ENCODE peak calls at places on chromosome 2, in five cellular contexts. One of them, this sample, is unnamed.

GRCh38 chr2:230473378-230473777 is 57.4 kb downstream of the SP100 start:
- DNase-seq in posterior cingulate gyrus: no peak
- DNase-seq in stimulated activated CD8-positive, alpha-beta memory T cell treated with anti-CD3 and anti-CD28 coated beads, Interleukin-2, amount 100 ng/mL, for 48 hours: no peak
- DNase-seq in stimulated activated naive CD4-positive, alpha-beta T cell: no peak
- DNase-seq in NCI-H1092: no peak
- DNase-seq in this sample: no peak

GRCh38 chr2:234754126-234754525 is 197.7 kb upstream of the SH3BP4 start:
- DNase-seq in stimulated activated naive CD4-positive, alpha-beta T cell: no peak
- DNase-seq in stimulated activated CD8-positive, alpha-beta memory T cell treated with anti-CD3 and anti-CD28 coated beads, Interleukin-2, amount 100 ng/mL, for 48 hours: no peak
- DNase-seq in posterior cingulate gyrus: no peak
- DNase-seq in NCI-H1092: no peak
- DNase-seq in this sample: no peak

GRCh38 chr2:138086556-138086955 is 122.3 kb downstream of the HNMT start:
- DNase-seq in posterior cingulate gyrus: peak
- DNase-seq in stimulated activated naive CD4-positive, alpha-beta T cell: no peak
- DNase-seq in NCI-H1092: no peak
- DNase-seq in stimulated activated CD8-positive, alpha-beta memory T cell treated with anti-CD3 and anti-CD28 coated beads, Interleukin-2, amount 100 ng/mL, for 48 hours: no peak
- DNase-seq in this sample: no peak

GRCh38 chr2:102258386-102259074 is 52.8 kb upstream of the IL1RL1 start:
- DNase-seq in stimulated activated naive CD4-positive, alpha-beta T cell: no peak
- DNase-seq in NCI-H1092: no peak
- DNase-seq in stimulated activated CD8-positive, alpha-beta memory T cell treated with anti-CD3 and anti-CD28 coated beads, Interleukin-2, amount 100 ng/mL, for 48 hours: no peak
- DNase-seq in posterior cingulate gyrus: no peak
- DNase-seq in this sample: no peak

GRCh38 chr2:236768393-236769140 is 198.9 kb downstream of the ACKR3 start:
- DNase-seq in stimulated activated naive CD4-positive, alpha-beta T cell: no peak
- DNase-seq in stimulated activated CD8-positive, alpha-beta memory T cell treated with anti-CD3 and anti-CD28 coated beads, Interleukin-2, amount 100 ng/mL, for 48 hours: no peak
- DNase-seq in posterior cingulate gyrus: no peak
- DNase-seq in NCI-H1092: no peak
- DNase-seq in this sample: no peak

GRCh38 chr2:240296611-240297552 is 138.6 kb upstream of the GPC1 start:
- DNase-seq in stimulated activated CD8-positive, alpha-beta memory T cell treated with anti-CD3 and anti-CD28 coated beads, Interleukin-2, amount 100 ng/mL, for 48 hours: no peak
- DNase-seq in stimulated activated naive CD4-positive, alpha-beta T cell: no peak
- DNase-seq in posterior cingulate gyrus: peak
- DNase-seq in NCI-H1092: no peak
- DNase-seq in this sample: no peak

GRCh38 chr2:118386636-118387302 is 298.5 kb downstream of the INSIG2 start:
- DNase-seq in stimulated activated naive CD4-positive, alpha-beta T cell: no peak
- DNase-seq in NCI-H1092: no peak
- DNase-seq in stimulated activated CD8-positive, alpha-beta memory T cell treated with anti-CD3 and anti-CD28 coated beads, Interleukin-2, amount 100 ng/mL, for 48 hours: no peak
- DNase-seq in posterior cingulate gyrus: no peak
- DNase-seq in this sample: no peak

GRCh38 chr2:88177556-88177955 is 7.4 kb downstream of the THNSL2 start:
- DNase-seq in stimulated activated naive CD4-positive, alpha-beta T cell: no peak
- DNase-seq in NCI-H1092: no peak
- DNase-seq in stimulated activated CD8-positive, alpha-beta memory T cell treated with anti-CD3 and anti-CD28 coated beads, Interleukin-2, amount 100 ng/mL, for 48 hours: no peak
- DNase-seq in posterior cingulate gyrus: no peak
- DNase-seq in this sample: no peak

GRCh38 chr2:43010428-43011141 is 215.8 kb downstream of the ZFP36L2 start:
- DNase-seq in stimulated activated CD8-positive, alpha-beta memory T cell treated with anti-CD3 and anti-CD28 coated beads, Interleukin-2, amount 100 ng/mL, for 48 hours: no peak
- DNase-seq in NCI-H1092: no peak
- DNase-seq in posterior cingulate gyrus: no peak
- DNase-seq in stimulated activated naive CD4-positive, alpha-beta T cell: no peak
- DNase-seq in this sample: no peak

GRCh38 chr2:120954939-120955338 is 219.3 kb downstream of the GLI2 start:
- DNase-seq in stimulated activated naive CD4-positive, alpha-beta T cell: no peak
- DNase-seq in NCI-H1092: no peak
- DNase-seq in stimulated activated CD8-positive, alpha-beta memory T cell treated with anti-CD3 and anti-CD28 coated beads, Interleukin-2, amount 100 ng/mL, for 48 hours: no peak
- DNase-seq in posterior cingulate gyrus: no peak
- DNase-seq in this sample: no peak